ENCODE peak calls at places on chromosomes 6 and 20, in eight cellular contexts. One of them, this sample, is unnamed.

GRCh38 chr20:13231031-13231752 is 10.1 kb downstream of the ISM1 start:
- DNase-seq in breast epithelium: no peak
- DNase-seq in heart left ventricle: no peak
- DNase-seq in stomach: no peak
- DNase-seq in gastrocnemius medialis: no peak
- DNase-seq in tibial nerve: no peak
- DNase-seq in HepG2: no peak
- DNase-seq in body of pancreas: no peak
- DNase-seq in this sample: peak; percentile 34

GRCh38 chr6:54784021-54784420 is 62.5 kb upstream of the FAM83B start:
- DNase-seq in breast epithelium: no peak
- DNase-seq in heart left ventricle: no peak
- DNase-seq in stomach: no peak
- DNase-seq in gastrocnemius medialis: no peak
- DNase-seq in tibial nerve: no peak
- DNase-seq in HepG2: no peak
- DNase-seq in body of pancreas: no peak
- DNase-seq in this sample: no peak

GRCh38 chr6:35602133-35602946 is 86.4 kb downstream of the FKBP5 start:
- DNase-seq in breast epithelium: peak; percentile 59
- DNase-seq in heart left ventricle: no peak
- DNase-seq in stomach: no peak
- DNase-seq in gastrocnemius medialis: peak; percentile 74
- DNase-seq in tibial nerve: peak; percentile 61
- DNase-seq in HepG2: peak; percentile 35
- DNase-seq in body of pancreas: no peak
- DNase-seq in this sample: no peak

GRCh38 chr20:50151034-50151743 is 2.3 kb downstream of the PEDS1 start:
- DNase-seq in breast epithelium: no peak
- DNase-seq in heart left ventricle: no peak
- DNase-seq in stomach: peak; percentile 73
- DNase-seq in gastrocnemius medialis: no peak
- DNase-seq in tibial nerve: no peak
- DNase-seq in HepG2: no peak
- DNase-seq in body of pancreas: peak; percentile 70
- DNase-seq in this sample: no peak

GRCh38 chr6:29847871-29848630 is 20.4 kb downstream of the HLA-G start:
- DNase-seq in breast epithelium: peak; percentile 47
- DNase-seq in heart left ventricle: peak; percentile 77
- DNase-seq in stomach: peak; percentile 88
- DNase-seq in gastrocnemius medialis: peak; percentile 41
- DNase-seq in tibial nerve: peak; percentile 77
- DNase-seq in HepG2: peak; percentile 54
- DNase-seq in body of pancreas: peak; percentile 86
- DNase-seq in this sample: peak; percentile 87

GRCh38 chr6:115896538-115897129 is 164.1 kb downstream of the FRK start:
- DNase-seq in breast epithelium: no peak
- DNase-seq in heart left ventricle: no peak
- DNase-seq in stomach: no peak
- DNase-seq in gastrocnemius medialis: no peak
- DNase-seq in tibial nerve: peak; percentile 25
- DNase-seq in HepG2: peak; percentile 14
- DNase-seq in body of pancreas: no peak
- DNase-seq in this sample: no peak

GRCh38 chr6:166257911-166258318 is 50.3 kb downstream of the PRR18 start:
- DNase-seq in breast epithelium: no peak
- DNase-seq in heart left ventricle: no peak
- DNase-seq in stomach: no peak
- DNase-seq in gastrocnemius medialis: no peak
- DNase-seq in tibial nerve: no peak
- DNase-seq in HepG2: no peak
- DNase-seq in body of pancreas: no peak
- DNase-seq in this sample: no peak

GRCh38 chr6:33727932-33728331 is 16.4 kb upstream of the UQCC2 start:
- DNase-seq in breast epithelium: no peak
- DNase-seq in heart left ventricle: peak; percentile 77
- DNase-seq in stomach: no peak
- DNase-seq in gastrocnemius medialis: no peak
- DNase-seq in tibial nerve: no peak
- DNase-seq in HepG2: no peak
- DNase-seq in body of pancreas: peak; percentile 94
- DNase-seq in this sample: no peak

GRCh38 chr6:43274916-43275597 is 23.0 kb upstream of the SLC22A7 start:
- DNase-seq in breast epithelium: no peak
- DNase-seq in heart left ventricle: no peak
- DNase-seq in stomach: peak; percentile 55
- DNase-seq in gastrocnemius medialis: no peak
- DNase-seq in tibial nerve: no peak
- DNase-seq in HepG2: peak; percentile 67
- DNase-seq in body of pancreas: peak; percentile 63
- DNase-seq in this sample: no peak

GRCh38 chr6:47098570-47098993 is 56.5 kb upstream of the ADGRF1 start:
- DNase-seq in breast epithelium: no peak
- DNase-seq in heart left ventricle: no peak
- DNase-seq in stomach: no peak
- DNase-seq in gastrocnemius medialis: peak; percentile 35
- DNase-seq in tibial nerve: no peak
- DNase-seq in HepG2: no peak
- DNase-seq in body of pancreas: no peak
- DNase-seq in this sample: no peak

GRCh38 chr20:61724376-61724775 is 341.3 kb downstream of the TAF4 start:
- DNase-seq in breast epithelium: no peak
- DNase-seq in heart left ventricle: no peak
- DNase-seq in stomach: no peak
- DNase-seq in gastrocnemius medialis: no peak
- DNase-seq in tibial nerve: no peak
- DNase-seq in HepG2: peak; percentile 22
- DNase-seq in body of pancreas: no peak
- DNase-seq in this sample: no peak

GRCh38 chr6:75183099-75183541 is 22.7 kb downstream of the COL12A1 start:
- DNase-seq in breast epithelium: no peak
- DNase-seq in heart left ventricle: no peak
- DNase-seq in stomach: no peak
- DNase-seq in gastrocnemius medialis: no peak
- DNase-seq in tibial nerve: peak; percentile 56
- DNase-seq in HepG2: no peak
- DNase-seq in body of pancreas: no peak
- DNase-seq in this sample: no peak

GRCh38 chr20:56989516-56989915 is 276.9 kb downstream of the BMP7 start:
- DNase-seq in breast epithelium: no peak
- DNase-seq in heart left ventricle: no peak
- DNase-seq in stomach: no peak
- DNase-seq in gastrocnemius medialis: no peak
- DNase-seq in tibial nerve: no peak
- DNase-seq in HepG2: no peak
- DNase-seq in body of pancreas: no peak
- DNase-seq in this sample: no peak

GRCh38 chr6:154274175-154274574 is 82.4 kb downstream of the IPCEF1 start:
- DNase-seq in breast epithelium: no peak
- DNase-seq in heart left ventricle: no peak
- DNase-seq in stomach: no peak
- DNase-seq in gastrocnemius medialis: no peak
- DNase-seq in tibial nerve: no peak
- DNase-seq in HepG2: no peak
- DNase-seq in body of pancreas: no peak
- DNase-seq in this sample: no peak

GRCh38 chr20:53823121-53823764 is 229.6 kb upstream of the ZNF217 start:
- DNase-seq in breast epithelium: no peak
- DNase-seq in heart left ventricle: no peak
- DNase-seq in stomach: no peak
- DNase-seq in gastrocnemius medialis: no peak
- DNase-seq in tibial nerve: no peak
- DNase-seq in HepG2: no peak
- DNase-seq in body of pancreas: no peak
- DNase-seq in this sample: no peak

GRCh38 chr6:43434441-43434840 is 7.1 kb downstream of the ABCC10 start:
- DNase-seq in breast epithelium: no peak
- DNase-seq in heart left ventricle: peak; percentile 32
- DNase-seq in stomach: no peak
- DNase-seq in gastrocnemius medialis: no peak
- DNase-seq in tibial nerve: no peak
- DNase-seq in HepG2: no peak
- DNase-seq in body of pancreas: no peak
- DNase-seq in this sample: no peak

GRCh38 chr20:32742322-32743236 is 688 bp downstream of the COMMD7 start:
- DNase-seq in breast epithelium: no peak
- DNase-seq in heart left ventricle: no peak
- DNase-seq in stomach: no peak
- DNase-seq in gastrocnemius medialis: no peak
- DNase-seq in tibial nerve: no peak
- DNase-seq in HepG2: no peak
- DNase-seq in body of pancreas: no peak
- DNase-seq in this sample: no peak

GRCh38 chr6:7230956-7231713 is 81.9 kb downstream of the SSR1 start:
- DNase-seq in breast epithelium: no peak
- DNase-seq in heart left ventricle: no peak
- DNase-seq in stomach: no peak
- DNase-seq in gastrocnemius medialis: no peak
- DNase-seq in tibial nerve: no peak
- DNase-seq in HepG2: no peak
- DNase-seq in body of pancreas: no peak
- DNase-seq in this sample: no peak

GRCh38 chr6:7228662-7229375 is 84.2 kb downstream of the SSR1 start:
- DNase-seq in breast epithelium: no peak
- DNase-seq in heart left ventricle: no peak
- DNase-seq in stomach: no peak
- DNase-seq in gastrocnemius medialis: no peak
- DNase-seq in tibial nerve: no peak
- DNase-seq in HepG2: no peak
- DNase-seq in body of pancreas: no peak
- DNase-seq in this sample: no peak

GRCh38 chr6:7232351-7232750 is 80.6 kb downstream of the SSR1 start:
- DNase-seq in breast epithelium: no peak
- DNase-seq in heart left ventricle: no peak
- DNase-seq in stomach: no peak
- DNase-seq in gastrocnemius medialis: no peak
- DNase-seq in tibial nerve: no peak
- DNase-seq in HepG2: no peak
- DNase-seq in body of pancreas: peak; percentile 36
- DNase-seq in this sample: no peak

GRCh38 chr6:7230327-7230691 is 82.7 kb downstream of the SSR1 start:
- DNase-seq in breast epithelium: no peak
- DNase-seq in heart left ventricle: no peak
- DNase-seq in stomach: no peak
- DNase-seq in gastrocnemius medialis: no peak
- DNase-seq in tibial nerve: no peak
- DNase-seq in HepG2: no peak
- DNase-seq in body of pancreas: no peak
- DNase-seq in this sample: no peak

GRCh38 chr6:7229376-7230326 is 83.3 kb downstream of the SSR1 start:
- DNase-seq in breast epithelium: no peak
- DNase-seq in heart left ventricle: no peak
- DNase-seq in stomach: no peak
- DNase-seq in gastrocnemius medialis: no peak
- DNase-seq in tibial nerve: no peak
- DNase-seq in HepG2: no peak
- DNase-seq in body of pancreas: no peak
- DNase-seq in this sample: no peak
- TF ChIP-seq POLR2A in breast epithelium: no peak
- TF ChIP-seq POLR2A in heart left ventricle: no peak
- TF ChIP-seq POLR2A in stomach: no peak
- TF ChIP-seq POLR2A in gastrocnemius medialis: no peak
- TF ChIP-seq POLR2A in tibial nerve: no peak
- TF ChIP-seq POLR2A in HepG2: no peak
- TF ChIP-seq POLR2A in body of pancreas: no peak
- TF ChIP-seq POLR2A in this sample: no peak

GRCh38 chr20:48010623-48011022 is 225.3 kb upstream of the SULF2 start:
- DNase-seq in breast epithelium: no peak
- DNase-seq in heart left ventricle: no peak
- DNase-seq in stomach: no peak
- DNase-seq in gastrocnemius medialis: no peak
- DNase-seq in tibial nerve: no peak
- DNase-seq in HepG2: no peak
- DNase-seq in body of pancreas: no peak
- DNase-seq in this sample: no peak
- TF ChIP-seq POLR2A in breast epithelium: no peak
- TF ChIP-seq POLR2A in heart left ventricle: no peak
- TF ChIP-seq POLR2A in stomach: no peak
- TF ChIP-seq POLR2A in gastrocnemius medialis: no peak
- TF ChIP-seq POLR2A in tibial nerve: no peak
- TF ChIP-seq POLR2A in HepG2: no peak
- TF ChIP-seq POLR2A in body of pancreas: no peak
- TF ChIP-seq POLR2A in this sample: no peak

GRCh38 chr6:169724554-169725269 is 412 bp upstream of the PHF10 start:
- DNase-seq in breast epithelium: peak; percentile 24
- DNase-seq in heart left ventricle: peak; percentile 72
- DNase-seq in stomach: peak; percentile 55
- DNase-seq in gastrocnemius medialis: no peak
- DNase-seq in tibial nerve: peak; percentile 19
- DNase-seq in HepG2: peak; percentile 61
- DNase-seq in body of pancreas: peak; percentile 67
- DNase-seq in this sample: no peak
- TF ChIP-seq POLR2A in breast epithelium: no peak
- TF ChIP-seq POLR2A in heart left ventricle: no peak
- TF ChIP-seq POLR2A in stomach: no peak
- TF ChIP-seq POLR2A in gastrocnemius medialis: peak; percentile 31
- TF ChIP-seq POLR2A in tibial nerve: no peak
- TF ChIP-seq POLR2A in HepG2: peak; percentile 98
- TF ChIP-seq POLR2A in body of pancreas: peak; percentile 61
- TF ChIP-seq POLR2A in this sample: no peak

DNA sequence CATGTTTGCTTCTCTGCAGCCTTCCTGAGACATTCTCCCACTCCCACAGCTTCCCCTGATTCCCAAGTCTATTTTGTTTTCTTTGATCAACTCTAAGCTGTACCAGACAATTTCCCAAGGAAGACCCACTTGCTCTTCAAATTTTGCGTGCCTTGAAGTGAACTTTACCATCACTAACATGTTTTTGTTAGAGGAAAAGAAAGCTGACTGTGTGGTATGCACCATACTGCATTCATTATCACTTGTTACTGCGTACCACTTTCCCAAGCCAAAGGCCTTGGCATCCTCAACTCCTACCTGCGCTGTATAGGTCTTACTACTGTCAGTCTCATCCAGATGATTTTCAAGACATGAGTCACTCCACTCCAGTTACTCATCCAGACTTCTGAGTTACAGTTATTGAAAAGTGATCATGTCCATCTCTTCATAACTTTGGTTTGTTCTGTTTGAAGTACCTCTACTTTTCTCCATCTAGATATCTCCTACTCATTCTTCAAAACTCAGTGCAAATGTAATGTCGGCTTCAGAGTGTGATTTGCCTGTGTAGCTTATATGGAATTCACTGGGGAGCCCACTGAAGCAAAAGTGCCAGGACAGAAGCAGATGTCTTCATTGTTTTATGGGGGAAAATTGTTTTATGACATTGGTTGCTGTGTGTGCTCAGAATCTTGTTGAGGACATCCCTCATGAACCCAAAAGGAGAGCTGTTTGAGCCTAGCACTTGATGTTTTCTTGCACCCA is 5.2 kb downstream of the RPS12 start:
- DNase-seq in breast epithelium: no peak
- DNase-seq in heart left ventricle: no peak
- DNase-seq in stomach: no peak
- DNase-seq in gastrocnemius medialis: no peak
- DNase-seq in tibial nerve: no peak
- DNase-seq in HepG2: peak; percentile 12
- DNase-seq in body of pancreas: no peak
- DNase-seq in this sample: no peak
- TF ChIP-seq POLR2A in breast epithelium: no peak
- TF ChIP-seq POLR2A in heart left ventricle: no peak
- TF ChIP-seq POLR2A in stomach: no peak
- TF ChIP-seq POLR2A in gastrocnemius medialis: no peak
- TF ChIP-seq POLR2A in tibial nerve: no peak
- TF ChIP-seq POLR2A in HepG2: peak; percentile 69
- TF ChIP-seq POLR2A in body of pancreas: no peak
- TF ChIP-seq POLR2A in this sample: no peak